ENCODE peak calls at places on chromosomes 12 and 14, in five cellular contexts. W is CD4-positive, CD25-positive, alpha-beta regulatory T cell; B is CD8-positive, alpha-beta T cell; T is colonic mucosa; R is GM23248. Z is an unnamed sample.

GRCh38 chr14:103542545-103543088 is 13.6 kb downstream of the TRMT61A start:
- DNase-seq in T (no peak), R (peak; percentile 67), W (no peak), B (no peak), Z (no peak)

GRCh38 chr14:75456069-75457023 is 28.5 kb downstream of the JDP2 start:
- DNase-seq in R (no peak), B (no peak), W (no peak), T (no peak), Z (no peak)

GRCh38 chr14:25116607-25117006 is 66.7 kb upstream of the STXBP6 start:
- DNase-seq in B (no peak), W (no peak), T (no peak), R (peak; percentile 56), Z (no peak)

GRCh38 chr12:31362759-31363415 is 36.9 kb upstream of the SINHCAF start:
- DNase-seq in W (peak; percentile 57), R (no peak), B (peak; percentile 4), T (peak; percentile 69), Z (no peak)

GRCh38 chr12:4505381-4505986 is 33.2 kb upstream of the RAD51AP1 start:
- DNase-seq in R (peak; percentile 51), W (no peak), B (no peak), T (no peak), Z (no peak)

GRCh38 chr14:106039400-106039799 is 513.0 kb downstream of the TMEM121 start:
- DNase-seq in B (peak; percentile 16), W (peak; percentile 50), T (peak; percentile 22), R (no peak), Z (no peak)

GRCh38 chr14:37899365-37899764 is 303.9 kb downstream of the TTC6 start:
- DNase-seq in W (no peak), R (no peak), T (no peak), B (no peak), Z (no peak)

GRCh38 chr12:110641512-110641911 is 27.6 kb downstream of the TCTN1 start:
- DNase-seq in B (no peak), W (no peak), T (no peak), R (no peak), Z (no peak)

GRCh38 chr12:14777271-14777670 is 26.0 kb downstream of the WBP11 start:
- DNase-seq in W (no peak), R (peak; percentile 44), T (peak; percentile 68), B (no peak), Z (no peak)

GRCh38 chr14:29858299-29858698 is 69.3 kb downstream of the PRKD1 start:
- DNase-seq in R (no peak), W (no peak), T (no peak), B (no peak), Z (no peak)

GRCh38 chr12:3339221-3339620 is 151.8 kb upstream of the PRMT8 start:
- DNase-seq in B (no peak), W (no peak), T (no peak), R (no peak), Z (no peak)

GRCh38 chr12:64678835-64679234 is 68.5 kb downstream of the RASSF3 start:
- DNase-seq in R (no peak), W (peak; percentile 72), B (no peak), T (no peak), Z (no peak)

GRCh38 chr12:85007836-85008235 is 28.2 kb downstream of the TSPAN19 start:
- DNase-seq in R (peak; percentile 61), B (no peak), W (no peak), T (no peak), Z (no peak)

GRCh38 chr12:112165624-112166023 is 40.3 kb downstream of the TRAFD1 start:
- DNase-seq in W (no peak), R (no peak), T (no peak), B (no peak), Z (no peak)

GRCh38 chr12:632102-632696 is 31.0 kb downstream of the NINJ2 start:
- DNase-seq in R (peak; percentile 92), W (no peak), T (no peak), B (no peak), Z (no peak)

GRCh38 chr12:24297516-24297915 is 348.0 kb upstream of the SOX5 start:
- DNase-seq in R (no peak), T (no peak), B (no peak), W (no peak), Z (no peak)

GRCh38 chr14:75723716-75724115 is 62.7 kb downstream of the TTLL5 start:
- DNase-seq in T (no peak), B (no peak), R (no peak), W (no peak), Z (no peak)

GRCh38 chr12:225012-225411 is 11.1 kb upstream of the SLC6A12 start:
- DNase-seq in W (no peak), B (no peak), R (no peak), T (no peak), Z (no peak)

GRCh38 chr14:92459479-92460421 is 53.8 kb upstream of the RIN3 start:
- DNase-seq in T (no peak), W (no peak), R (no peak), B (no peak), Z (peak; percentile 84)

GRCh38 chr12:129152291-129153075 is 299.2 kb downstream of the GLT1D1 start:
- DNase-seq in R (no peak), W (no peak), T (no peak), B (no peak), Z (no peak)

GRCh38 chr12:123936956-123937706 is 35.5 kb downstream of the CCDC92 start:
- DNase-seq in T (no peak), B (no peak), W (no peak), R (no peak), Z (no peak)

GRCh38 chr14:75298187-75298985 is 19.8 kb downstream of the FOS start:
- DNase-seq in T (peak; percentile 57), B (no peak), W (no peak), R (no peak), Z (no peak)

GRCh38 chr14:80206351-80206750 is 5.0 kb downstream of the DIO2 start:
- DNase-seq in B (no peak), R (no peak), W (no peak), T (no peak), Z (no peak)

GRCh38 chr12:131947482-131948027 is 2.2 kb upstream of the EP400 start:
- DNase-seq in R (no peak), W (no peak), B (no peak), T (no peak), Z (no peak)

GRCh38 chr14:26621807-26622560 is 24.2 kb upstream of the NOVA1 start:
- DNase-seq in B (no peak), W (no peak), R (peak; percentile 77), T (no peak), Z (no peak)

GRCh38 chr14:103880986-103881926 is 33.9 kb upstream of the PPP1R13B start:
- DNase-seq in T (no peak), R (no peak), B (no peak), W (no peak), Z (no peak)

GRCh38 chr12:75692883-75693282 is 181.5 kb upstream of the KRR1 start:
- DNase-seq in B (no peak), T (no peak), R (peak; percentile 44), W (no peak), Z (no peak)

GRCh38 chr14:51576899-51577298 is 74.8 kb upstream of the FRMD6 start:
- DNase-seq in R (peak; percentile 78), B (no peak), T (no peak), W (no peak), Z (no peak)

GRCh38 chr14:51575225-51576111 is 76.2 kb upstream of the FRMD6 start:
- DNase-seq in B (no peak), W (no peak), T (no peak), R (peak; percentile 64), Z (no peak)

GRCh38 chr14:51576112-51576420 is 75.6 kb upstream of the FRMD6 start:
- DNase-seq in B (no peak), R (peak; percentile 68), T (no peak), W (no peak), Z (no peak)

GRCh38 chr14:51573607-51574006 is 78.1 kb upstream of the FRMD6 start:
- DNase-seq in B (no peak), W (no peak), R (no peak), T (no peak), Z (no peak)

DNA sequence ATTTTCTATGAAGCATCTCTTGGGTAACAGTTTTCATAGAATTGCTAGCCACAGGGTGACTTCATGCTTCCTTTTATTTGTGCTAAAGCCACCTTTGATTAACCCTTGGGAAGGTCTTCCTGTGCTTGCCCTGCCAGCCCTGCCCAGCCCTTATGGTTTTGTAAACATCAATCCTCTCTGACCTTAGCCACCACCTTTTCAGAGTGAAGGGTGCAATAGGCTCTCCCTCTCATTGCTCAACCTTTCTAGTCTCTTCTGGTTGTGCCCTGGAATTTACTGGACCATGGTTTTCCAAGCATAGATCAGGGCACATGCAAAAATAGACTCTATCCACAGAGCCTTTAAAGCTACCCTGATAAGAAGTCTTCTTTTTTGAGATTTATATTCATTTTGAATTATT is 77.7 kb upstream of the FRMD6 start:
- DNase-seq in R (no peak), W (no peak), B (no peak), T (no peak), Z (no peak)
- H3K4me1 ChIP-seq in R (peaks cover 35% of the 10 kb centered on the region), W (no peaks in the 10 kb centered on the region), B (no peaks in the 10 kb centered on the region), T (no peaks in the 10 kb centered on the region), Z (no peaks in the 10 kb centered on the region)

DNA sequence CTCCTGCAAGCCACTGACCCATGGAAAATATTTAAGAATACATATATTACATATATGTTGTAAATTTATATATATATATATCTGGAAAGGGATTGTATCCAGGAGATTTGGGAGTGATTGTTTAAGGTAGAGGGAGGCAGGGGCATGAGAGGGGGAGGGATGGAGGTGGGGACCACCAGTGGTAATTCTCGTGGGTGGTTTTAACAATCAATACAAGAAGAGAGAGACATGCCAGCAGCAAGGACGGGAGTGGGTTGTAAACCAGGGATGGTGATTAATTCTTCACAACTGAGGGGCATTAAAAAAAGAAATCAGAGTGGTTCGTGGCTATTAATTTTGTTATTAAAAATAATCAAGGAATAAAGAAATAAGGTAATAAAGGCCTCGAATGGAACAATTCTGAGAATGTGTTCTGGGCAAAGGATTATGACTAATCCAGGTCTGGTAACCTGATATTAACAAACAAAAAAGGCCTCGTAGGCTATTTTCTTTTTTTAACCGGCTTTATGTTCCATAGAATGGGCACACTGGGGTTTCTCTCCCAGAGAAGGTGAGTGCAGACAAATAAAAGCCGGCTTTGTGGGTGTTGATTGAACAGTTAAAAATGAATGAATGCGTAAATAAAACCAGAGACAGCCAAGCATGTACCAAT is 8.3 kb upstream of the RTL1 start:
- DNase-seq in W (no peak), B (no peak), T (no peak), R (no peak), Z (no peak)
- H3K27ac ChIP-seq in W (no peak overlapping the region), B (no peak overlapping the region), T (no peak overlapping the region), R (no peak overlapping the region), Z (no peak overlapping the region)

GRCh38 chr12:101047652-101048051 is 162.4 kb downstream of the SLC5A8 start:
- DNase-seq in R (no peak), B (no peak), W (no peak), T (no peak), Z (no peak)
- H3K4me1 ChIP-seq in R (peaks cover 43% of the 10 kb centered on the region), B (no peaks in the 10 kb centered on the region), W (no peaks in the 10 kb centered on the region), T (no peaks in the 10 kb centered on the region), Z (peaks cover 30% of the 10 kb centered on the region)

GRCh38 chr12:53268637-53269562 is 801 bp downstream of the ESPL1 start:
- DNase-seq in W (peak; percentile 11), T (no peak), R (peak; percentile 28), B (no peak), Z (no peak)
- H3K27ac ChIP-seq in W (peak overlapping the region; percentile 79), T (no peak overlapping the region), R (peak overlapping the region; percentile 36), B (no peak overlapping the region), Z (no peak overlapping the region)

Z was measured in vagina.